ENCODE peak calls at places on chromosome 18, in six cellular contexts. G, K, Z, Y, D and Q are unnamed samples.
A peak's percentile ranks its signal among the peaks of the same experiment; 100 is the strongest.

GRCh38 chr18:33666915-33667314 is 88.9 kb downstream of the ASXL3 start:
- DNase-seq in G (no peak), K (no peak), Z (no peak), Y (no peak), D (no peak), Q (no peak)

GRCh38 chr18:57859314-57859713 is 56.2 kb upstream of the ATP8B1 start:
- DNase-seq in G (no peak), K (no peak), Z (peak; percentile 59), Y (no peak), D (no peak), Q (no peak)

GRCh38 chr18:36808681-36809080 is 20.1 kb downstream of the TPGS2 start:
- DNase-seq in G (peak; percentile 80), K (no peak), Z (no peak), Y (no peak), D (no peak), Q (no peak)

GRCh38 chr18:41096504-41096903 is 858.5 kb upstream of the PIK3C3 start:
- DNase-seq in G (peak; percentile 68), K (peak; percentile 7), Z (peak; percentile 61), Y (no peak), D (no peak), Q (no peak)

GRCh38 chr18:34370704-34371405 is 146.1 kb upstream of the NOL4 start:
- DNase-seq in G (no peak), K (no peak), Z (peak; percentile 57), Y (no peak), D (no peak), Q (no peak)

GRCh38 chr18:8288447-8289213 is 320.6 kb upstream of the RAB12 start:
- DNase-seq in G (no peak), K (no peak), Z (no peak), Y (no peak), D (no peak), Q (no peak)

GRCh38 chr18:66616523-66616983 is 12.7 kb upstream of the CDH19 start:
- DNase-seq in G (peak; percentile 7), K (no peak), Z (peak; percentile 29), Y (no peak), D (no peak), Q (no peak)

GRCh38 chr18:50751490-50751889 is 68.3 kb downstream of the MRO start:
- DNase-seq in G (no peak), K (no peak), Z (no peak), Y (no peak), D (no peak), Q (no peak)

GRCh38 chr18:66344227-66344626 is 259.7 kb downstream of the CDH19 start:
- DNase-seq in G (no peak), K (no peak), Z (peak; percentile 25), Y (no peak), D (no peak), Q (no peak)

GRCh38 chr18:43049021-43049420 is 66.5 kb downstream of the RIT2 start:
- DNase-seq in G (peak; percentile 79), K (no peak), Z (no peak), Y (no peak), D (no peak), Q (no peak)

GRCh38 chr18:27121108-27121507 is 64.0 kb downstream of the CHST9 start:
- DNase-seq in G (no peak), K (no peak), Z (peak; percentile 44), Y (no peak), D (no peak), Q (no peak)

GRCh38 chr18:51890762-51891161 is 449.2 kb upstream of the DCC start:
- DNase-seq in G (peak; percentile 37), K (no peak), Z (peak; percentile 73), Y (peak; percentile 81), D (peak; percentile 73), Q (no peak)

GRCh38 chr18:76496200-76496890 is 1.3 kb upstream of the ZNF516 start:
- DNase-seq in G (peak; percentile 80), K (peak; percentile 55), Z (peak; percentile 46), Y (no peak), D (peak; percentile 63), Q (no peak)

GRCh38 chr18:59921384-59921891 is 21.6 kb downstream of the PMAIP1 start:
- DNase-seq in G (peak; percentile 29), K (no peak), Z (no peak), Y (no peak), D (no peak), Q (no peak)

GRCh38 chr18:55219059-55219458 is 259.8 kb upstream of the CCDC68 start:
- DNase-seq in G (no peak), K (no peak), Z (no peak), Y (no peak), D (no peak), Q (no peak)

GRCh38 chr18:8938817-8939216 is 163.7 kb upstream of the NDUFV2 start:
- DNase-seq in G (no peak), K (no peak), Z (no peak), Y (no peak), D (no peak), Q (no peak)

GRCh38 chr18:9771977-9772660 is 64.0 kb downstream of the RAB31 start:
- DNase-seq in G (no peak), K (no peak), Z (no peak), Y (no peak), D (no peak), Q (no peak)

GRCh38 chr18:51478908-51479307 is 281.4 kb upstream of the MEX3C start:
- DNase-seq in G (no peak), K (no peak), Z (no peak), Y (no peak), D (no peak), Q (no peak)

GRCh38 chr18:42730272-42730671 is 385.2 kb downstream of the RIT2 start:
- DNase-seq in G (no peak), K (no peak), Z (peak; percentile 7), Y (no peak), D (no peak), Q (no peak)

GRCh38 chr18:71304856-71305255 is 1016.0 kb downstream of the SOCS6 start:
- DNase-seq in G (no peak), K (no peak), Z (no peak), Y (no peak), D (no peak), Q (no peak)

GRCh38 chr18:79580481-79581171 is 99.0 kb upstream of the CTDP1 start:
- DNase-seq in G (no peak), K (no peak), Z (no peak), Y (no peak), D (no peak), Q (no peak)

GRCh38 chr18:44895176-44895798 is 214.6 kb downstream of the SETBP1 start:
- DNase-seq in G (peak; percentile 59), K (no peak), Z (peak; percentile 75), Y (peak; percentile 7), D (peak; percentile 57), Q (peak; percentile 8)
- TF ChIP-seq CTCF in G (peak; percentile 73), K (no peak), Z (peak; percentile 67), Y (peak; percentile 37), D (no peak), Q (peak; percentile 33)

GRCh38 chr18:5393779-5394178 is 98.3 kb upstream of the ZBTB14 start:
- DNase-seq in G (peak; percentile 74), K (no peak), Z (peak; percentile 3), Y (peak; percentile 39), D (no peak), Q (no peak)

GRCh38 chr18:5388896-5389295 is 93.4 kb upstream of the ZBTB14 start:
- DNase-seq in G (no peak), K (no peak), Z (no peak), Y (no peak), D (no peak), Q (no peak)

GRCh38 chr18:5395860-5396448 is 100.4 kb upstream of the ZBTB14 start:
- DNase-seq in G (no peak), K (no peak), Z (no peak), Y (no peak), D (no peak), Q (no peak)

GRCh38 chr18:5397102-5397501 is 101.6 kb upstream of the ZBTB14 start:
- DNase-seq in G (no peak), K (no peak), Z (no peak), Y (no peak), D (no peak), Q (no peak)

GRCh38 chr18:5391427-5391826 is 95.9 kb upstream of the ZBTB14 start:
- DNase-seq in G (no peak), K (no peak), Z (no peak), Y (no peak), D (no peak), Q (no peak)
- TF ChIP-seq CTCF in G (no peak), K (no peak), Z (no peak), Y (no peak), D (no peak), Q (no peak)

GRCh38 chr18:62245177-62245576 is 58.1 kb downstream of the RELCH start:
- DNase-seq in G (no peak), K (no peak), Z (no peak), Y (no peak), D (no peak), Q (no peak)

GRCh38 chr18:62242955-62243354 is 55.9 kb downstream of the RELCH start:
- DNase-seq in G (no peak), K (no peak), Z (peak; percentile 4), Y (no peak), D (no peak), Q (no peak)

GRCh38 chr18:62248313-62248712 is 61.3 kb downstream of the RELCH start:
- DNase-seq in G (no peak), K (no peak), Z (no peak), Y (no peak), D (no peak), Q (no peak)

GRCh38 chr18:62249478-62250097 is 62.5 kb downstream of the RELCH start:
- DNase-seq in G (peak; percentile 70), K (peak; percentile 66), Z (peak; percentile 80), Y (peak; percentile 66), D (peak; percentile 85), Q (peak; percentile 49)

GRCh38 chr18:62245699-62246098 is 58.6 kb downstream of the RELCH start:
- DNase-seq in G (no peak), K (no peak), Z (no peak), Y (no peak), D (no peak), Q (no peak)
- TF ChIP-seq CTCF in G (peak; percentile 21), K (no peak), Z (peak; percentile 10), Y (no peak), D (no peak), Q (no peak)

GRCh38 chr18:74242451-74243096 is 49.2 kb downstream of the CYB5A start:
- DNase-seq in G (no peak), K (no peak), Z (no peak), Y (no peak), D (no peak), Q (no peak)

GRCh38 chr18:74241970-74242369 is 49.8 kb downstream of the CYB5A start:
- DNase-seq in G (no peak), K (no peak), Z (no peak), Y (no peak), D (no peak), Q (no peak)

GRCh38 chr18:74239567-74239966 is 52.2 kb downstream of the CYB5A start:
- DNase-seq in G (no peak), K (no peak), Z (no peak), Y (no peak), D (no peak), Q (no peak)

GRCh38 chr18:74243127-74243526 is 48.6 kb downstream of the CYB5A start:
- DNase-seq in G (no peak), K (no peak), Z (no peak), Y (no peak), D (no peak), Q (no peak)

DNA sequence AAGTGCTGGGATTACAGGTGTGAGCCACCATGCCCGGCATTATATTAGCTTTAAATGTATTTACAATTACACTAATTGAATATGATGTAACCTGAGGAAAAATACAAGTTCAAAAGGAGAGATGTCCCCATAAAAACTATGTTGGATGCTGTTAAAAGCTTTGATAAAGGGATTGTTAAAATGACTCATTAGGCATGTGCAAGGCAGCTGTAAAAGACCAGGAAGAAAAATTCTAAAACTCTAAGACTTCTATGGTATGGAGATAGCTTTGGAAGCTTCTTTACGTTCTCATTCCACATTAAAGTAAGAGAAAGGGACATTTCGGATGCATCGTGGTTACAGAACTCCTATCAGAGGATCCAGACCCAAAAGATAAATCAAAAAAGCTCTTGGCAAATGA is 50.3 kb downstream of the CYB5A start:
- DNase-seq in G (no peak), K (no peak), Z (no peak), Y (no peak), D (no peak), Q (no peak)
- TF ChIP-seq CTCF in G (no peak), K (no peak), Z (no peak), Y (no peak), D (no peak), Q (no peak)